ENCODE peak calls at places on chromosomes 3 and 15, in eight cellular contexts. Q is HCT116; V is naive thymus-derived CD8-positive, alpha-beta T cell; W is nephron progenitor cell; K is HS-5; D is cerebellar nuclear complex; N is NCI-H460; C is Daoy. Y is an unnamed sample.

GRCh38 chr3:148203263-148204010 is 494.3 kb upstream of the AGTR1 start:
- DNase-seq in K (peak), N (no peak), C (no peak), V (no peak), Q (no peak), D (no peak), W (no peak), Y (peak)

GRCh38 chr3:172760406-172760805 is 9.9 kb downstream of the ECT2 start:
- DNase-seq in N (no peak), K (no peak), W (no peak), V (no peak), Q (no peak), C (peak), D (no peak), Y (no peak)

GRCh38 chr15:101488300-101489164 is 975 bp downstream of the PCSK6 start:
- DNase-seq in V (no peak), K (no peak), C (no peak), N (no peak), Q (no peak), D (no peak), W (peak), Y (no peak)

GRCh38 chr3:183497313-183497712 is 58.2 kb downstream of the KLHL6 start:
- DNase-seq in Q (no peak), D (no peak), C (no peak), W (no peak), V (no peak), N (no peak), K (no peak), Y (no peak)

GRCh38 chr3:16130066-16130465 is 44.4 kb upstream of the GALNT15 start:
- DNase-seq in W (no peak), Q (no peak), D (no peak), N (no peak), C (peak), V (no peak), K (no peak), Y (no peak)

GRCh38 chr3:39664931-39665330 is 144.5 kb upstream of the MYRIP start:
- DNase-seq in D (no peak), Q (no peak), N (no peak), K (no peak), C (no peak), W (no peak), V (no peak), Y (no peak)

GRCh38 chr3:197516517-197516889 is 39.3 kb downstream of the BDH1 start:
- DNase-seq in K (peak), V (no peak), N (no peak), W (no peak), Q (peak), C (peak), D (no peak), Y (peak)

GRCh38 chr3:55090746-55091145 is 162.9 kb upstream of the LRTM1 start:
- DNase-seq in Q (no peak), W (no peak), N (no peak), D (no peak), K (no peak), C (no peak), V (no peak), Y (no peak)

GRCh38 chr3:117355566-117355965 is 646.0 kb downstream of the TUSC7 start:
- DNase-seq in C (peak), Q (no peak), K (no peak), V (no peak), N (peak), W (peak), D (no peak), Y (no peak)

GRCh38 chr15:60526127-60526616 is 47.2 kb upstream of the ICE2 start:
- DNase-seq in C (no peak), K (no peak), D (no peak), V (no peak), Q (no peak), N (peak), W (no peak), Y (peak)

GRCh38 chr3:25831578-25831977 is 41.7 kb downstream of the OXSM start:
- DNase-seq in K (no peak), Q (peak), N (no peak), C (no peak), W (no peak), D (no peak), V (no peak), Y (peak)

GRCh38 chr3:111151438-111151837 is 79.8 kb downstream of the NECTIN3 start:
- DNase-seq in N (no peak), K (peak), C (peak), W (no peak), Q (peak), D (no peak), V (no peak), Y (no peak)

GRCh38 chr3:127455541-127456450 is 134.7 kb downstream of the TPRA1 start:
- DNase-seq in W (peak), V (peak), D (peak), C (peak), N (peak), Q (peak), K (peak), Y (peak)

GRCh38 chr3:36906504-36907149 is 38.2 kb downstream of the TRANK1 start:
- DNase-seq in C (no peak), Q (no peak), W (no peak), D (no peak), V (no peak), K (no peak), N (no peak), Y (no peak)

GRCh38 chr3:194320100-194320499 is 31.0 kb downstream of the CPN2 start:
- DNase-seq in Q (no peak), D (no peak), W (no peak), N (no peak), K (no peak), C (no peak), V (no peak), Y (no peak)

GRCh38 chr3:72907851-72908620 is 20.2 kb downstream of the GXYLT2 start:
- DNase-seq in K (no peak), D (no peak), V (no peak), C (peak), W (no peak), N (no peak), Q (no peak), Y (peak)

GRCh38 chr3:166283856-166284255 is 446.6 kb upstream of the BCHE start:
- DNase-seq in D (no peak), C (no peak), V (no peak), W (no peak), K (peak), N (peak), Q (no peak), Y (peak)

GRCh38 chr15:25058080-25058785 is 103.4 kb downstream of the SNRPN start:
- DNase-seq in Q (no peak), V (no peak), D (no peak), N (no peak), W (no peak), C (no peak), K (no peak), Y (no peak)

GRCh38 chr3:54349231-54349647 is 226.9 kb downstream of the CACNA2D3 start:
- DNase-seq in N (no peak), Q (no peak), C (peak), W (no peak), D (no peak), V (no peak), K (no peak), Y (peak)

GRCh38 chr15:42608110-42608531 is 32.7 kb downstream of the STARD9 start:
- DNase-seq in D (no peak), Q (no peak), C (peak), W (no peak), K (no peak), V (peak), N (no peak), Y (peak)

GRCh38 chr3:71652786-71653419 is 69.4 kb upstream of the FOXP1 start:
- DNase-seq in Q (peak), C (peak), K (peak), W (no peak), D (peak), N (peak), V (no peak), Y (peak)

Y was measured in H4.